ENCODE peak calls at places on chromosomes 7 and 10, in eight cellular contexts. One of them, this sample, is unnamed.

GRCh38 chr10:119500138-119500795 is 42.3 kb downstream of the RGS10 start:
- DNase-seq in iris pigment epithelial cell: peak
- DNase-seq in H9: no peak
- DNase-seq in ELF-1: no peak
- DNase-seq in Panc1: no peak
- DNase-seq in AG20443: no peak
- DNase-seq in astrocyte of the spinal cord: no peak
- DNase-seq in HL-60: no peak
- DNase-seq in this sample: no peak

GRCh38 chr10:97876387-97876786 is 26.7 kb downstream of the GOLGA7B start:
- DNase-seq in iris pigment epithelial cell: no peak
- DNase-seq in H9: no peak
- DNase-seq in ELF-1: no peak
- DNase-seq in Panc1: no peak
- DNase-seq in AG20443: no peak
- DNase-seq in astrocyte of the spinal cord: no peak
- DNase-seq in HL-60: no peak
- DNase-seq in this sample: no peak

GRCh38 chr10:106136175-106136574 is 1028.3 kb downstream of the SORCS1 start:
- DNase-seq in iris pigment epithelial cell: peak
- DNase-seq in H9: no peak
- DNase-seq in ELF-1: no peak
- DNase-seq in Panc1: no peak
- DNase-seq in AG20443: no peak
- DNase-seq in astrocyte of the spinal cord: no peak
- DNase-seq in HL-60: no peak
- DNase-seq in this sample: no peak

GRCh38 chr7:156640949-156641485 is 443 bp downstream of the RNF32 start:
- DNase-seq in iris pigment epithelial cell: peak
- DNase-seq in H9: no peak
- DNase-seq in ELF-1: no peak
- DNase-seq in Panc1: no peak
- DNase-seq in AG20443: no peak
- DNase-seq in astrocyte of the spinal cord: peak
- DNase-seq in HL-60: no peak
- DNase-seq in this sample: no peak

GRCh38 chr7:44111759-44112158 is 7.6 kb downstream of the AEBP1 start:
- DNase-seq in iris pigment epithelial cell: no peak
- DNase-seq in H9: no peak
- DNase-seq in ELF-1: no peak
- DNase-seq in Panc1: no peak
- DNase-seq in AG20443: no peak
- DNase-seq in astrocyte of the spinal cord: no peak
- DNase-seq in HL-60: no peak
- DNase-seq in this sample: no peak

GRCh38 chr10:110006358-110007170 is 1.2 kb upstream of the ADD3 start:
- DNase-seq in iris pigment epithelial cell: peak
- DNase-seq in H9: peak
- DNase-seq in ELF-1: peak
- DNase-seq in Panc1: no peak
- DNase-seq in AG20443: peak
- DNase-seq in astrocyte of the spinal cord: peak
- DNase-seq in HL-60: no peak
- DNase-seq in this sample: no peak

GRCh38 chr7:3439333-3440030 is 138.4 kb downstream of the SDK1 start:
- DNase-seq in iris pigment epithelial cell: peak
- DNase-seq in H9: no peak
- DNase-seq in ELF-1: no peak
- DNase-seq in Panc1: peak
- DNase-seq in AG20443: no peak
- DNase-seq in astrocyte of the spinal cord: peak
- DNase-seq in HL-60: no peak
- DNase-seq in this sample: peak

GRCh38 chr7:110754649-110755048 is 336.3 kb upstream of the LRRN3 start:
- DNase-seq in iris pigment epithelial cell: no peak
- DNase-seq in H9: no peak
- DNase-seq in ELF-1: no peak
- DNase-seq in Panc1: no peak
- DNase-seq in AG20443: no peak
- DNase-seq in astrocyte of the spinal cord: no peak
- DNase-seq in HL-60: no peak
- DNase-seq in this sample: no peak

GRCh38 chr7:11345621-11346020 is 371.9 kb downstream of the PHF14 start:
- DNase-seq in iris pigment epithelial cell: peak
- DNase-seq in H9: no peak
- DNase-seq in ELF-1: no peak
- DNase-seq in Panc1: no peak
- DNase-seq in AG20443: peak
- DNase-seq in astrocyte of the spinal cord: peak
- DNase-seq in HL-60: no peak
- DNase-seq in this sample: no peak